ENCODE peak calls at places on chromosomes 5 and 9, in ten cellular contexts. F, M, S, I, U, L, C, N, K and G are unnamed samples.

GRCh38 chr5:14810941-14811573 is 60.5 kb downstream of the ANKH start:
- DNase-seq in C (no peak), F (no peak), L (no peak), K (no peak), S (no peak), U (no peak), N (no peak), M (no peak), I (no peak), G (no peak)

GRCh38 chr5:135505973-135506372 is 29.8 kb downstream of the NEUROG1 start:
- DNase-seq in U (no peak), L (no peak), S (no peak), I (peak), K (no peak), F (no peak), N (no peak), C (no peak), M (no peak), G (no peak)

GRCh38 chr5:52063186-52063585 is 679.9 kb downstream of the ISL1 start:
- DNase-seq in S (no peak), N (no peak), I (no peak), L (no peak), C (no peak), M (no peak), K (no peak), U (no peak), F (no peak), G (no peak)

GRCh38 chr5:159781626-159782157 is 134.6 kb upstream of the ADRA1B start:
- DNase-seq in F (no peak), I (no peak), L (no peak), M (no peak), K (no peak), C (no peak), N (no peak), U (no peak), S (no peak), G (no peak)

GRCh38 chr9:15999422-16000339 is 446.8 kb downstream of the CCDC171 start:
- DNase-seq in K (no peak), F (peak), I (peak), N (no peak), S (no peak), L (no peak), M (no peak), C (peak), U (no peak), G (no peak)

GRCh38 chr9:137602661-137603060 is 2.8 kb upstream of the ARRDC1 start:
- DNase-seq in F (no peak), M (no peak), N (no peak), S (no peak), L (no peak), I (no peak), K (no peak), U (no peak), C (no peak), G (no peak)

GRCh38 chr5:96924016-96924443 is 11.8 kb upstream of the LNPEP start:
- DNase-seq in S (no peak), L (no peak), F (no peak), C (no peak), U (no peak), K (no peak), N (no peak), I (no peak), M (no peak), G (no peak)

GRCh38 chr9:112447283-112447761 is 39.3 kb upstream of the KIAA1958 start:
- DNase-seq in M (no peak), U (no peak), I (peak), F (no peak), L (no peak), S (no peak), K (no peak), N (no peak), C (peak), G (no peak)

GRCh38 chr5:122500245-122501086 is 188.4 kb downstream of the SNCAIP start:
- DNase-seq in L (peak), N (no peak), M (no peak), F (no peak), U (no peak), I (peak), S (no peak), C (peak), K (no peak), G (peak)

GRCh38 chr5:83827111-83827541 is 106.5 kb upstream of the HAPLN1 start:
- DNase-seq in S (no peak), F (no peak), U (no peak), I (peak), N (no peak), C (peak), K (no peak), M (no peak), L (no peak), G (no peak)

GRCh38 chr9:129776566-129776937 is 23.7 kb upstream of the PTGES start:
- DNase-seq in C (peak), S (no peak), N (peak), K (no peak), L (no peak), M (no peak), U (no peak), F (no peak), I (peak), G (no peak)

GRCh38 chr5:79588645-79589044 is 23.6 kb upstream of the TENT2 start:
- DNase-seq in S (no peak), U (no peak), I (no peak), M (no peak), L (no peak), F (no peak), K (no peak), N (no peak), C (no peak), G (no peak)

GRCh38 chr5:174000078-174000477 is 11.1 kb downstream of the C5orf47 start:
- DNase-seq in M (no peak), F (no peak), L (no peak), N (no peak), I (no peak), K (no peak), S (no peak), C (no peak), U (no peak), G (no peak)

GRCh38 chr5:32600057-32600622 is 14.8 kb downstream of the SUB1 start:
- DNase-seq in K (peak), S (no peak), N (no peak), M (no peak), C (peak), L (no peak), F (no peak), I (peak), U (no peak), G (no peak)

GRCh38 chr9:138057726-138058125 is 180.1 kb downstream of the CACNA1B start:
- DNase-seq in C (no peak), S (no peak), I (no peak), L (no peak), K (no peak), F (no peak), N (no peak), M (no peak), U (no peak), G (no peak)

GRCh38 chr9:89695441-89695891 is 90.7 kb downstream of the GADD45G start:
- DNase-seq in U (no peak), C (no peak), F (no peak), K (no peak), S (no peak), I (no peak), M (no peak), N (no peak), L (peak), G (no peak)

GRCh38 chr5:127741412-127741811 is 38.2 kb downstream of the CCDC192 start:
- DNase-seq in K (no peak), L (no peak), F (no peak), U (no peak), N (no peak), I (no peak), S (no peak), M (no peak), C (no peak), G (no peak)

GRCh38 chr5:127746756-127747155 is 43.6 kb downstream of the CCDC192 start:
- DNase-seq in S (no peak), M (no peak), L (no peak), I (peak), N (no peak), F (no peak), K (no peak), U (no peak), C (peak), G (no peak)
- TF ChIP-seq CTCF in S (peak), M (peak), L (no peak), I (peak), N (peak), F (peak), K (peak), U (no peak), C (peak), G (no peak)

DNA sequence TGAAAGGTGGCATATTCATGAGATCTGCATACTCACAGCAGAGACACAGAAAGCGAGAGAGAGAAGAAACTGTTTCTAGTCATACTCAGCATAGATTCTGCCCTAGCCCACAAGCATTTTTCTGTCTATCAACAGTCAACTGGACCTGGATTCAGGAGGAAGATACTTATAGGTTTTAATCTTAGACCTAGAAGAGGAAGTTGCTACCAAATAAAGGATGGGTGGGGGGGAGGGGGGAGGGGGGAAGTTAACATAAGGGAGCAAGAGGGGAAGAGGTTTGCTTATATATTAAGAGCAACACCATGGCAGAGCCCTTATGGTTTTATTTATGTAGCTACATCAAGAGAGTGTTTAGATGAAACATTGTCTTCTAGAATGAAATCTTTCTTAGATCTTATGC is 192.8 kb upstream of the NR4A3 start:
- DNase-seq in C (no peak), I (no peak), F (no peak), M (no peak), S (peak), L (no peak), K (no peak), N (no peak), U (no peak), G (no peak)
- TF ChIP-seq CTCF in C (no peak), I (no peak), F (no peak), M (no peak), S (no peak), L (no peak), K (no peak), N (no peak), U (no peak), G (no peak)

GRCh38 chr5:141757402-141757801 is 75.4 kb upstream of the ARAP3 start:
- DNase-seq in C (peak), K (no peak), F (no peak), U (no peak), S (no peak), I (peak), M (no peak), L (peak), N (no peak), G (peak)
- TF ChIP-seq CTCF in C (peak), K (peak), F (peak), U (no peak), S (no peak), I (peak), M (peak), L (peak), N (peak), G (peak)

DNA sequence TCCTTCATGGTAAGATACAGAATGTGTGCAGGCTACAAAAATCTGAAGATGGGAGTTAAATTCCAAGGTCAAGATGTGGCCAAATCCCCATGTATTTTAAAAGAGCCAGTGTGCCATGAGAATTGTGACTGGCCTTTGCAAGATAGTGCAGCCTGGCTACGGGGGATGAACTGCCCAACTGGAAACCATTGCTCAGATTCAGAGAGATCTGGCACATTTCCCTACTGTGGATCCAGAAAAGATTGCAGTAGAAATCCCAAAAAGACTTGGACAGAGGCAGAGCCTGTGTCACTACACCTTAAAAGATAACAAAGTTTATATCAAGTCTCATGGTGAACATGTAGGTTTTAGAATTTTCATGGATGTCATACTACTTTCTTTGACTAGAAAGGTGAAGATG is 26.2 kb downstream of the SLC12A2 start:
- DNase-seq in S (no peak), N (no peak), C (no peak), F (no peak), M (no peak), K (no peak), L (no peak), I (no peak), U (no peak), G (no peak)
- TF ChIP-seq CTCF in S (no peak), N (no peak), C (no peak), F (no peak), M (no peak), K (no peak), L (no peak), I (no peak), U (no peak), G (no peak)

GRCh38 chr9:121328876-121329681 is 41.0 kb downstream of the STOM start:
- DNase-seq in U (no peak), L (no peak), M (no peak), I (no peak), C (no peak), K (no peak), F (no peak), N (no peak), S (no peak), G (no peak)

GRCh38 chr9:121331549-121331948 is 38.5 kb downstream of the STOM start:
- DNase-seq in F (no peak), L (no peak), I (no peak), U (no peak), K (no peak), C (no peak), S (no peak), N (no peak), M (no peak), G (no peak)

GRCh38 chr9:121333950-121334773 is 35.9 kb downstream of the STOM start:
- DNase-seq in K (no peak), F (no peak), U (no peak), N (no peak), M (no peak), S (no peak), L (no peak), I (no peak), C (no peak), G (no peak)

GRCh38 chr9:121328476-121328875 is 41.6 kb downstream of the STOM start:
- DNase-seq in L (no peak), U (no peak), M (no peak), I (peak), N (no peak), C (no peak), F (no peak), K (no peak), S (no peak), G (no peak)

GRCh38 chr9:121331992-121332685 is 37.9 kb downstream of the STOM start:
- DNase-seq in M (no peak), L (no peak), S (no peak), U (no peak), F (no peak), C (peak), K (no peak), I (peak), N (no peak), G (no peak)
- TF ChIP-seq CTCF in M (peak), L (no peak), S (no peak), U (no peak), F (peak), C (peak), K (peak), I (peak), N (peak), G (no peak)

DNA sequence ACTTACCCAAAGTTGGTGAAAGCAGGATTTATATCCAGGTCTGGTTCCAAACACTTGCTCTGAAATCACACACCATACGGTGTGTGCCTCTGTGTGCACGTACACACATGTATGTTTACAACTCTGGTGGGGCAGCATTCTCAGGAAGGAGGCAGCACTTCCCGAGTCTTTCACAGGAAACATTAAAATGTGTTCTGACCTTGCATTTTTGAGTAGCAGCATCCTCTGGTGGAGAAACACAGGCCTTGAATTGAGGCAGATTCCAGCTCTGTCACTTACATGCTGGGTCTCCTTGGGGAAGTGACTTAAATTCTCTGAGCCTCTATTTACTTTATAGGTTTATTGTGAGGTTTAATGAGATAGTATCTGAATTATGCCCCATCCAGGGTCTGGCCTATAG is 126.4 kb downstream of the RGS3 start:
- DNase-seq in U (no peak), L (no peak), M (no peak), S (no peak), K (no peak), N (no peak), I (peak), F (no peak), C (peak), G (no peak)
- TF ChIP-seq CTCF in U (peak), L (no peak), M (peak), S (no peak), K (peak), N (peak), I (peak), F (peak), C (peak), G (peak)

GRCh38 chr5:140145818-140146522 is 20.2 kb downstream of the IGIP start:
- DNase-seq in C (peak), F (peak), U (no peak), N (peak), M (peak), S (peak), I (peak), L (peak), K (peak), G (peak)

GRCh38 chr5:140146523-140146842 is 20.7 kb downstream of the IGIP start:
- DNase-seq in U (no peak), M (no peak), F (no peak), C (no peak), L (no peak), S (no peak), N (no peak), I (no peak), K (no peak), G (no peak)

GRCh38 chr5:140148508-140148907 is 22.8 kb downstream of the IGIP start:
- DNase-seq in U (no peak), S (no peak), N (no peak), M (no peak), C (no peak), I (no peak), F (no peak), K (peak), L (peak), G (peak)

GRCh38 chr5:140145223-140145622 is 19.5 kb downstream of the IGIP start:
- DNase-seq in N (no peak), M (no peak), L (no peak), K (no peak), F (no peak), U (no peak), S (no peak), C (no peak), I (no peak), G (no peak)

DNA sequence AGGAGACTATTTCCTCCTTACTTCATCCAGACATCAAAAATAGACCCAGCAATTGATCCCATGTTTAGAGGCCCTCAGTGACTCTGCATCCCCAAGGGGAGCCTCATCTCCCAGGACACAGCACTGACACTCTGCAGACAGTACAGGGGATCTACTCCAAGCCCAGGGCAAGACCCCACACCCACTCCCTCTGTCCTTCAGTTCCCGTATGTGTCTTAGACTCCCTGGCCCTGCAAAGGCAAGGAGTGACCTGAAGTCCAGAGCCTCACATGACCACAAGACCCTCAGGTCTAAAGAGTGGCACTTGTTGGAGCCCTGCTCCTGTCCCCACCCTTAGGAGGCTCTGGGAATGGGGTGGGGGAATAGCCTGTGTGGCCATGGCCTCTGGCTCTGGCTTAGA is 21.7 kb downstream of the IGIP start:
- DNase-seq in I (no peak), C (no peak), U (no peak), S (no peak), N (no peak), K (peak), L (no peak), F (no peak), M (no peak), G (no peak)
- TF ChIP-seq CTCF in I (no peak), C (no peak), U (no peak), S (no peak), N (no peak), K (no peak), L (no peak), F (no peak), M (no peak), G (no peak)

DNA sequence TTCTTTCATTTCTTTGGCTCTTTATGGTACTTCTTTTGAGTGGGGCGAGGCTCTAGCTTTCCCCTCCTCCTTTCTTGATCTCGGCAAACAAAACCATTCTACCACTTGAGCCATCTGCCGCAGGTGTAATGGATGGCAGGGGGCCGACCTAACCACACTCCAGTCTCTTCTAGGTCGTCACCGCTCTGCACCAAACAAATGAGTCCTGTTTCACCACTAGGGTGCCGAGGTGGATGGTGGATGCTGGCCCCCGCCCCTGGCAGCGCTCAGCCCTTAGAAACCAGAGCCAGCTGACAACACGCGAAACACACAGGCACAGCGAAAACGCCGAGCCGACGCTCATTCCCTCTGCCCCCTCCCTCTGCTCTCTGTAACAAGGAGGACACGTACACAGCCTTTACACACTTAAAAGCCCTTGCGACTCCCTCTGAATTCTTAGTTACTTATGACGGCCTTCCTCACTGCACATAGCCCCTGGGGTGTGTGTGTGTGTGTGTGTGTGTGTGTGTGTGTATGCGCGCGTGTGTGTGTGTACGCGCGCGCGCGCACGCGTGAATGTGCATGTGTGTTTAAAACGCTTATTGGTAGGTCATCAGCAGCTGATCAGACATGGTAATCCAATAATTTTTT is 199.4 kb downstream of the MEF2C start:
- DNase-seq in U (no peak), I (no peak), M (no peak), C (no peak), N (no peak), F (no peak), K (no peak), L (peak), S (no peak), G (peak)
- TF ChIP-seq CTCF in U (peak), I (no peak), M (no peak), C (no peak), N (no peak), F (no peak), K (no peak), L (no peak), S (peak), G (peak)

DNA sequence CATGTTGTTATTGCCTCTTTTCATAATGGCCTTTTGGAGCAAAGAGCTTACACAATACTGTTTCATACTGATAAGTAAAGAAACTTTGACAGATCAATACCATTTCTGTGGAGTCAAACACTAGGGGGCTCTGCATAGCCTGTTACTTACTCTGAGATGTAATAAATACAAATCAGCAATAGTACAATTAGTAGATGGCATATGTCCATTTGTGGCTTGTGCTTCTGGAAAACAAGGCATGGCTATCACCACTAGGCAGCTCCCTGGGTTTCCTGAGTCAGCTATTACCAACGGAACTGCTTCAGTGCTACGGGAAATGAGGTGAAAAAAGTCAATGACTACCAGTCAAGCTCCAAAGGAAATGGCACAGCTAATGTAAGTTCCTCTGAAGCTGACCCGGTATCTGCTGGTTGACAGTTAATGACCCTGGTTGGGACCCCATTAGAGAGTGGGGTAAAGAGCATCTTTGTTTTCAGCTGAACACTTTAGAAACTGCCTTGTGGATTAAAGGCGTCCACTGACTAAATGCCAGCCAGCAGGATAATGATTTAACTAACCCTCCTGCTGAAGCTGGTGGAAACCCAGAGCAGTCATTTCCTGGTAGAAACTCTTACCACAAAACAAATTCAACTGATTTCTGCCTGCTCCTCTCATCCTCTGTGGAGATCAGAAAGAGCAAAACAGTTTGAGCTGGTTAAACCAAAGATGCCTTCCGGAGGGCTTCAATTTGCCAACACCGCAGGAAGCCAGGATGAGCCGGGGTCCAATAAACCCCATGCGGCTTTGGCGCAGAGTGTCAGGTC is 69.0 kb upstream of the FAM169A start:
- DNase-seq in S (no peak), F (no peak), C (peak), K (no peak), I (peak), M (no peak), U (no peak), L (no peak), N (no peak), G (no peak)
- TF ChIP-seq CTCF in S (no peak), F (peak), C (peak), K (no peak), I (peak), M (peak), U (peak), L (no peak), N (peak), G (no peak)